ENCODE peak calls at places on chromosome 2, in nine cellular contexts. Y is GM23338, I is spleen, F is fibroblast of the aortic adventitia, R is sigmoid colon, A is astrocyte, C is heart left ventricle, B is left lung, Z is stomach. D is an unnamed sample.

GRCh38 chr2:61419129-61419528 is 51.8 kb downstream of the USP34 start:
- DNase-seq in Y (no peak), I (no peak), C (no peak), F (no peak), B (no peak), R (no peak), A (peak; percentile 36), Z (no peak), D (no peak)

GRCh38 chr2:25494626-25495025 is 152.9 kb upstream of the DNMT3A start:
- DNase-seq in C (no peak), I (no peak), A (peak; percentile 67), R (no peak), B (no peak), Z (no peak), Y (peak; percentile 34), F (peak; percentile 58), D (no peak)

GRCh38 chr2:44325897-44326296 is 35.4 kb downstream of the PREPL start:
- DNase-seq in B (no peak), A (no peak), F (no peak), Y (no peak), Z (no peak), R (no peak), I (no peak), C (no peak), D (no peak)

GRCh38 chr2:157231476-157231875 is 26.0 kb upstream of the GALNT5 start:
- DNase-seq in I (no peak), Z (no peak), Y (no peak), C (no peak), A (no peak), F (peak; percentile 16), R (no peak), B (no peak), D (no peak)

GRCh38 chr2:35580951-35581350 is 774.6 kb upstream of the CRIM1 start:
- DNase-seq in R (no peak), Z (no peak), B (no peak), A (no peak), I (no peak), C (no peak), Y (no peak), F (no peak), D (no peak)

GRCh38 chr2:96315400-96316071 is 9.6 kb upstream of the ITPRIPL1 start:
- DNase-seq in F (peak; percentile 78), R (no peak), A (peak; percentile 76), C (no peak), Z (no peak), I (no peak), Y (no peak), B (no peak), D (no peak)

GRCh38 chr2:126839711-126840110 is 59.0 kb upstream of the TEX51 start:
- DNase-seq in F (peak; percentile 2), C (no peak), I (no peak), Z (no peak), A (no peak), B (no peak), Y (peak; percentile 3), R (no peak), D (peak; percentile 4)

GRCh38 chr2:86069091-86069685 is 36.5 kb downstream of the POLR1A start:
- DNase-seq in B (no peak), Z (no peak), F (no peak), Y (no peak), R (no peak), A (peak; percentile 58), C (peak; percentile 36), I (no peak), D (no peak)

GRCh38 chr2:195580156-195580555 is 76.9 kb upstream of the SLC39A10 start:
- DNase-seq in B (no peak), R (no peak), A (no peak), C (no peak), Y (no peak), I (no peak), F (no peak), Z (no peak), D (no peak)

GRCh38 chr2:233418052-233418760 is 63.9 kb downstream of the DGKD start:
- DNase-seq in A (no peak), F (no peak), B (no peak), Z (peak; percentile 59), R (no peak), Y (no peak), C (no peak), I (no peak), D (no peak)

GRCh38 chr2:164824865-164825264 is 16.8 kb downstream of the COBLL1 start:
- DNase-seq in C (no peak), R (no peak), A (no peak), Z (no peak), F (peak; percentile 36), I (no peak), B (no peak), Y (no peak), D (no peak)

GRCh38 chr2:216002274-216002673 is 11.1 kb downstream of the MREG start:
- DNase-seq in C (no peak), Z (no peak), R (no peak), F (no peak), I (no peak), A (no peak), B (no peak), Y (no peak), D (no peak)

GRCh38 chr2:146954544-146954943 is 890.3 kb upstream of the ACVR2A start:
- DNase-seq in Y (no peak), Z (no peak), R (no peak), I (no peak), B (no peak), A (no peak), C (no peak), F (no peak), D (no peak)

GRCh38 chr2:29921560-29921915 is at the start of gene ALK:
- DNase-seq in I (peak; percentile 83), B (peak; percentile 91), Z (peak; percentile 87), A (peak; percentile 74), C (peak; percentile 87), R (peak; percentile 90), F (peak; percentile 62), Y (peak; percentile 97), D (peak; percentile 85)

GRCh38 chr2:29916571-29916970 is 4.8 kb downstream of the ALK start:
- DNase-seq in A (no peak), C (no peak), F (no peak), R (no peak), Y (no peak), I (no peak), B (no peak), Z (no peak), D (no peak)

GRCh38 chr2:29920130-29920577 is 1.2 kb downstream of the ALK start:
- DNase-seq in Y (peak; percentile 91), I (peak; percentile 74), A (peak; percentile 31), Z (peak; percentile 45), C (peak; percentile 53), B (peak; percentile 86), F (peak; percentile 16), R (no peak), D (peak; percentile 93)

GRCh38 chr2:29923110-29923721 is 1.8 kb upstream of the ALK start:
- DNase-seq in F (peak; percentile 71), Y (peak; percentile 87), Z (peak; percentile 61), B (no peak), C (peak; percentile 32), I (no peak), A (peak; percentile 18), R (peak; percentile 70), D (peak; percentile 71)

DNA sequence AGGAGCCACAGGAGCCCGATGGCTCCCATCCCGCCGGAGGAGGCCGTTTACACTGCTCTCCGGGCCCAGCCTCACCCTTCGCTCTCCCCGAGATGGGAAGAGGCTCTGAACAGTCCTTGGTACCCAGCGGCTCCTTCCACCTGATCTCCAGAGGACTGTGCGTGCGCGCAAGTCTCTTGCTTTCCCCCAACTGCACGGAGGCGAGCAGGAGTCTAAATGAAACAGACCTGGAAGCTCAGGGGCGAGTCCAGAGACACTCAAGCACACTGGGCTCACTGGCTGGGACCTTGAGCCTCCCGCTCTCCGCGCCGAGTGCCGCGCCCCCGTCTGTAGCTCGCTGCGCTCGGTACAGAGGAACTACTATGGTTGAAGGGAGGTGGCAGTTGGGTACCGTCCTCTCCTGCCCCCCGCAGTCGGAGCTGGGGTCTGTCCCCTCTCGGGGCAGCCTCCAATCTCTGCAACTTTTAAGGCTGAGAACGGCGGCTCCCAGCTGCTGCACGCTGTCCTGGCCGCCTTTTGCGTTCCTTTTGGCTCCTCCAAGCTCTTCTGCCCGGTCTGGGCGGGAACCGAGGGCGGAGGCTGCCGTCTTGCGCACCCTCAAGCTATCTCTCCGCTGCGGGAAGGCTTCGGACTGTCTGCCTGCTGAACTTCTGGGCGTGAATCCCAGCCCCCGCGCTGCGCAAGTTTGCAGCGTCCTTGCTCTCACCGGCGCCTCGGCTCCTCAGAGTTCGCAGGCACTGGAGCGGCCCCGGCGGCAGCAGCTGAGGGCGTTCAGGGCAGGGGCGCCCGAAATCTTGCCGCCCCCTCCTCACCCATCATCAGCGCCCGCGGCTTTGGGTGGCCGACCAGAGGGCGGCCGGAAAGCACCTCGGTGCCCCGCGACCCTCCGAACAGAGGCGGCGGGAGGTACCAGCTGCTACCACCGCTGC is 491 bp downstream of the ALK start:
- DNase-seq in I (no peak), R (no peak), C (no peak), F (peak; percentile 4), B (peak; percentile 56), A (peak; percentile 13), Y (peak; percentile 60), Z (no peak), D (peak; percentile 23)
- H3K4me3 ChIP-seq in I (peak overlapping the region; percentile 26), R (peak overlapping the region; percentile 42), C (peak overlapping the region; percentile 42), F (no peak overlapping the region), B (peak overlapping the region; percentile 21), A (peak overlapping the region; percentile 48), Y (peak overlapping the region; percentile 74), Z (peak overlapping the region; percentile 51), D (peak overlapping the region; percentile 32)

GRCh38 chr2:15860760-15861159 is 79.6 kb upstream of the MYCN start:
- DNase-seq in B (no peak), Y (peak; percentile 50), F (no peak), I (no peak), C (no peak), A (no peak), Z (no peak), R (no peak), D (no peak)
- TF ChIP-seq CTCF in B (no peak), Y (peak; percentile 80), F (no peak), I (no peak), C (no peak), A (no peak), Z (no peak), R (no peak), D (no peak)

DNA sequence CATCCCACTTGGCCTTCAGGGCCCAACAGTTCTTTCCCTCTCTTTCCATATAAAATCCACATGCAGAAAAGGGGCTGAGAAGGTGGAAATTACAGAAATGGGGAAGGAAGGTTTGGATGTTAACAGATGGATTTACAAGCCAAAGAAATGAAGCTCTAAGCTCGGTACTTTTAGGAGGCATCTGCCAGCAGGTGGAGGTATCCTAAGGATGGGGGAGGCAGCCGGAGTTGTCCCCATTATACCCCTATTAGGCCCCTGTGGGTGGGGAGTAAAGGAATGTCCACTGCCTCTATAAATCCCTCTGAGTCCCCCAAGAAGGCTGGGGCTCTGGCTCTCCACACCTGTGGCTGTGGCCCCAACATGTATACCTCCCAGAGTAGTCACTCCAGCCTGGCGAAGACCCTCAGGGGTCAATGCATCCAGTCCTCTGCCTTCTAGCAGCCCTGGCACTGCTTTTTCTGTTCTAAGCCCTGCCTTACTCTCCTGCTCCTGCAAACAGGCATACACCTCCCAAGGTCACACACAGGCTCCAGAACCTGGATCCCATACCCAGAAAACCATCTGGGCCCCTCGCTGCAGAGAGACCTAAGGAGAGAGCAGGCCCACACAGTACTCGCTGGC is 1.2 kb downstream of the FBXO41 start:
- DNase-seq in B (no peak), Z (no peak), Y (peak; percentile 46), F (no peak), I (no peak), C (no peak), A (no peak), R (no peak), D (no peak)
- H3K4me3 ChIP-seq in B (peak overlapping the region; percentile 61), Z (peak overlapping the region; percentile 92), Y (peak overlapping the region; percentile 84), F (no peak overlapping the region), I (peak overlapping the region; percentile 74), C (no peak overlapping the region), A (peak overlapping the region; percentile 60), R (no peak overlapping the region), D (peak overlapping the region; percentile 67)

GRCh38 chr2:58449286-58450010 is 208.3 kb upstream of the FANCL start:
- DNase-seq in Z (no peak), F (no peak), Y (peak; percentile 20), R (no peak), C (no peak), B (no peak), A (peak; percentile 51), I (no peak), D (no peak)
- TF ChIP-seq CTCF in Z (no peak), F (no peak), Y (peak; percentile 48), R (no peak), C (no peak), B (no peak), A (no peak), I (no peak), D (no peak)

D was measured in cardiac muscle cell.